ENCODE peak calls at places on chromosome 5, in nine cellular contexts. P is midbrain; E is central memory CD8-positive, alpha-beta T cell; G is fibroblast of pulmonary artery; M is stimulated activated CD4-positive, alpha-beta T cell treated with anti-CD3 and anti-CD28 coated beads, Interleukin-12 subunit alpha, Interleukin-12 subunit beta, amount 100 ng/mL, for 24 hours; K is kidney tubule cell; T is activated CD4-positive, alpha-beta T cell treated with anti-CD3 and anti-CD28 coated beads, Interleukin-2, amount 50 U/mL, for 1 hour; C is stimulated activated naive CD4-positive, alpha-beta T cell; S is KBM-7. Y is an unnamed sample.

GRCh38 chr5:28542968-28543367 is 1504.6 kb upstream of the CDH9 start:
- DNase-seq in P (no peak), E (no peak), G (peak), M (no peak), K (peak), T (no peak), C (no peak), S (no peak), Y (no peak)

GRCh38 chr5:155029240-155029639 is 15.7 kb downstream of the KIF4B start:
- DNase-seq in P (no peak), E (no peak), G (no peak), M (no peak), K (no peak), T (no peak), C (no peak), S (no peak), Y (no peak)

GRCh38 chr5:171569065-171569712 is 149.7 kb downstream of the FGF18 start:
- DNase-seq in P (no peak), E (no peak), G (no peak), M (no peak), K (no peak), T (no peak), C (no peak), S (no peak), Y (no peak)

GRCh38 chr5:5141625-5142527 is 1.7 kb downstream of the ADAMTS16 start:
- DNase-seq in P (peak), E (peak), G (peak), M (peak), K (peak), T (peak), C (peak), S (peak), Y (peak)

GRCh38 chr5:150945947-150946346 is 41.2 kb upstream of the ZNF300 start:
- DNase-seq in P (no peak), E (no peak), G (peak), M (no peak), K (no peak), T (no peak), C (no peak), S (no peak), Y (peak)

GRCh38 chr5:167412506-167412905 is 878.9 kb upstream of the WWC1 start:
- DNase-seq in P (no peak), E (no peak), G (no peak), M (no peak), K (no peak), T (no peak), C (no peak), S (no peak), Y (no peak)

GRCh38 chr5:170132642-170133448 is 27.1 kb downstream of the FOXI1 start:
- DNase-seq in P (no peak), E (no peak), G (peak), M (no peak), K (peak), T (no peak), C (no peak), S (no peak), Y (no peak)

GRCh38 chr5:125372694-125373621 is 626.5 kb upstream of the ZNF608 start:
- DNase-seq in P (peak), E (no peak), G (peak), M (no peak), K (peak), T (no peak), C (no peak), S (no peak), Y (peak)

GRCh38 chr5:112960316-112960715 is 16.3 kb upstream of the DCP2 start:
- DNase-seq in P (no peak), E (no peak), G (no peak), M (no peak), K (no peak), T (no peak), C (no peak), S (no peak), Y (no peak)

GRCh38 chr5:72241346-72242003 is 78.6 kb downstream of the MRPS27 start:
- DNase-seq in P (peak), E (no peak), G (no peak), M (no peak), K (no peak), T (no peak), C (no peak), S (no peak), Y (peak)